ENCODE peak calls at places on chromosome 1, in eight cellular contexts. One of them, this sample, is unnamed.

GRCh38 chr1:36151845-36152203 is 2.5 kb upstream of the TRAPPC3 start:
- DNase-seq in CD8-positive, alpha-beta T cell: peak; percentile 75
- DNase-seq in colonic mucosa: peak; percentile 49
- DNase-seq in mammary epithelial cell: no peak
- DNase-seq in fibroblast of lung: peak; percentile 40
- DNase-seq in endodermal cell: no peak
- DNase-seq in heart left ventricle: peak; percentile 57
- DNase-seq in IMR-90: no peak
- DNase-seq in this sample: no peak

GRCh38 chr1:111736548-111737215 is 2.5 kb downstream of the INKA2 start:
- DNase-seq in endodermal cell: no peak
- DNase-seq in CD8-positive, alpha-beta T cell: peak; percentile 34
- DNase-seq in colonic mucosa: no peak
- DNase-seq in mammary epithelial cell: no peak
- DNase-seq in heart left ventricle: peak; percentile 84
- DNase-seq in IMR-90: peak; percentile 45
- DNase-seq in fibroblast of lung: peak; percentile 16
- DNase-seq in this sample: no peak

GRCh38 chr1:92804721-92805169 is 19.8 kb upstream of the EVI5 start:
- DNase-seq in endodermal cell: peak; percentile 79
- DNase-seq in heart left ventricle: peak; percentile 72
- DNase-seq in IMR-90: peak; percentile 99
- DNase-seq in colonic mucosa: peak; percentile 78
- DNase-seq in mammary epithelial cell: peak; percentile 92
- DNase-seq in fibroblast of lung: peak; percentile 99
- DNase-seq in CD8-positive, alpha-beta T cell: no peak
- DNase-seq in this sample: peak; percentile 66

GRCh38 chr1:203556047-203556851 is 62.3 kb downstream of the OPTC start:
- DNase-seq in heart left ventricle: peak; percentile 81
- DNase-seq in IMR-90: peak; percentile 85
- DNase-seq in fibroblast of lung: peak; percentile 80
- DNase-seq in CD8-positive, alpha-beta T cell: no peak
- DNase-seq in mammary epithelial cell: no peak
- DNase-seq in colonic mucosa: peak; percentile 22
- DNase-seq in endodermal cell: peak; percentile 85
- DNase-seq in this sample: peak; percentile 15

GRCh38 chr1:201357636-201358348 is 19.7 kb downstream of the TNNT2 start:
- DNase-seq in mammary epithelial cell: no peak
- DNase-seq in endodermal cell: peak; percentile 32
- DNase-seq in fibroblast of lung: no peak
- DNase-seq in heart left ventricle: no peak
- DNase-seq in IMR-90: no peak
- DNase-seq in CD8-positive, alpha-beta T cell: no peak
- DNase-seq in colonic mucosa: no peak
- DNase-seq in this sample: no peak

GRCh38 chr1:232878141-232878540 is 72.3 kb upstream of the NTPCR start:
- DNase-seq in endodermal cell: no peak
- DNase-seq in fibroblast of lung: no peak
- DNase-seq in colonic mucosa: no peak
- DNase-seq in IMR-90: no peak
- DNase-seq in heart left ventricle: no peak
- DNase-seq in mammary epithelial cell: no peak
- DNase-seq in CD8-positive, alpha-beta T cell: no peak
- DNase-seq in this sample: no peak

GRCh38 chr1:32953495-32953894 is 11.1 kb downstream of the RNF19B start:
- DNase-seq in fibroblast of lung: peak; percentile 85
- DNase-seq in CD8-positive, alpha-beta T cell: no peak
- DNase-seq in heart left ventricle: no peak
- DNase-seq in mammary epithelial cell: peak; percentile 91
- DNase-seq in endodermal cell: no peak
- DNase-seq in colonic mucosa: no peak
- DNase-seq in IMR-90: peak; percentile 77
- DNase-seq in this sample: no peak

GRCh38 chr1:85611856-85612255 is 31.3 kb downstream of the CCN1 start:
- DNase-seq in fibroblast of lung: peak; percentile 100
- DNase-seq in CD8-positive, alpha-beta T cell: no peak
- DNase-seq in heart left ventricle: peak; percentile 43
- DNase-seq in IMR-90: peak; percentile 100
- DNase-seq in colonic mucosa: no peak
- DNase-seq in endodermal cell: no peak
- DNase-seq in mammary epithelial cell: peak; percentile 96
- DNase-seq in this sample: peak; percentile 62

GRCh38 chr1:219215477-219215876 is 41.8 kb downstream of the LYPLAL1 start:
- DNase-seq in mammary epithelial cell: peak; percentile 16
- DNase-seq in IMR-90: no peak
- DNase-seq in endodermal cell: no peak
- DNase-seq in heart left ventricle: no peak
- DNase-seq in CD8-positive, alpha-beta T cell: no peak
- DNase-seq in fibroblast of lung: no peak
- DNase-seq in colonic mucosa: no peak
- DNase-seq in this sample: no peak

DNA sequence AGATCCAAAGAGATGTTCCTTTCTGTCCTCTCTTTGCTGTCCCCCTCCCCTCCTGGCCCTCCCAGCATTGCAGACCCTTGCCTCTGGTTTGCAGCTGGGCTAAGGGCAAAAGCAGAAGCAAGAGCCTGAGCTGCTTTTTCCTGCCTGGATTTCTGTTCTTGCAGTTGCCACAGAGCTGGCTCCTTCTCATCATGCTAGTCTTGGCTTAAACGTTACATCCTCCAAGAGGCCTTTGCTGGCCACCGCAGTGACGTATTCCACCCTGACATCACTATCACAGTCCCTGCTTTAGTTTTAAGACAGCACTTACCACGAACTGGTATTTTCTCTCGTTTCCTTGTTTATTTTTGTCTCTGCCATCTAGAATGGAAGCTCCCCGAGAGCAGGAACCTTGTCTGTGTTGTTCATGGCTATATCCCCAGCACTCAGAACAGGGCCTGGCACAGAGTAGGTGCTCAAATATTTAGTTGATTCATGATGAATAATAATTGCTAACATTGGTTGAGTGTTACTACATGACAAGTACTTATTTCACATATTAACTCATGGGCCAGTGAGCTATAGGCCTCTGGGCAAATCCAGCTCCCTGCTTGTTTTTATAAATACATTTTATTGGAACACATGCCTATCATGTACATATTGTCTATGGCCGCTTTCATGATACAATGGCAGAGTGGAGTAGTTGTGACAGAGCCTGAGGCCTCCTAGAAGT is 13.2 kb upstream of the CSF1 start:
- DNase-seq in colonic mucosa: no peak
- DNase-seq in heart left ventricle: no peak
- DNase-seq in endodermal cell: no peak
- DNase-seq in IMR-90: no peak
- DNase-seq in CD8-positive, alpha-beta T cell: no peak
- DNase-seq in mammary epithelial cell: no peak
- DNase-seq in fibroblast of lung: no peak
- DNase-seq in this sample: no peak
- H3K4me1 ChIP-seq in colonic mucosa: no peaks in the 10 kb centered on the region
- H3K4me1 ChIP-seq in heart left ventricle: peaks cover 64% of the 10 kb centered on the region
- H3K4me1 ChIP-seq in endodermal cell: no peaks in the 10 kb centered on the region
- H3K4me1 ChIP-seq in IMR-90: peaks cover 14% of the 10 kb centered on the region
- H3K4me1 ChIP-seq in CD8-positive, alpha-beta T cell: no peaks in the 10 kb centered on the region
- H3K4me1 ChIP-seq in mammary epithelial cell: peaks cover 28% of the 10 kb centered on the region
- H3K4me1 ChIP-seq in fibroblast of lung: peaks cover 8% of the 10 kb centered on the region
- H3K4me1 ChIP-seq in this sample: no peaks in the 10 kb centered on the region

GRCh38 chr1:185158806-185159205 is 1.8 kb downstream of the SWT1 start:
- DNase-seq in fibroblast of lung: no peak
- DNase-seq in CD8-positive, alpha-beta T cell: no peak
- DNase-seq in mammary epithelial cell: no peak
- DNase-seq in heart left ventricle: no peak
- DNase-seq in endodermal cell: no peak
- DNase-seq in IMR-90: no peak
- DNase-seq in colonic mucosa: no peak
- DNase-seq in this sample: no peak

GRCh38 chr1:185156321-185156853 is 366 bp downstream of the TRMT1L start:
- DNase-seq in colonic mucosa: no peak
- DNase-seq in endodermal cell: no peak
- DNase-seq in fibroblast of lung: no peak
- DNase-seq in IMR-90: no peak
- DNase-seq in heart left ventricle: no peak
- DNase-seq in CD8-positive, alpha-beta T cell: no peak
- DNase-seq in mammary epithelial cell: no peak
- DNase-seq in this sample: no peak

GRCh38 chr1:185156854-185157598 is at the start of the genes SWT1 and TRMT1L:
- DNase-seq in colonic mucosa: peak; percentile 100
- DNase-seq in fibroblast of lung: peak; percentile 99
- DNase-seq in IMR-90: peak; percentile 99
- DNase-seq in CD8-positive, alpha-beta T cell: peak; percentile 99
- DNase-seq in heart left ventricle: peak; percentile 100
- DNase-seq in mammary epithelial cell: peak; percentile 99
- DNase-seq in endodermal cell: peak; percentile 100
- DNase-seq in this sample: peak; percentile 98

GRCh38 chr1:185155600-185156320 is 993 bp downstream of the TRMT1L start:
- DNase-seq in colonic mucosa: peak; percentile 18
- DNase-seq in endodermal cell: no peak
- DNase-seq in CD8-positive, alpha-beta T cell: no peak
- DNase-seq in mammary epithelial cell: peak; percentile 31
- DNase-seq in heart left ventricle: no peak
- DNase-seq in fibroblast of lung: peak; percentile 70
- DNase-seq in IMR-90: peak; percentile 52
- DNase-seq in this sample: no peak

GRCh38 chr1:185157599-185158469 is 867 bp downstream of the SWT1 start:
- DNase-seq in endodermal cell: peak; percentile 52
- DNase-seq in IMR-90: peak; percentile 4
- DNase-seq in CD8-positive, alpha-beta T cell: peak; percentile 49
- DNase-seq in fibroblast of lung: peak; percentile 8
- DNase-seq in colonic mucosa: peak; percentile 25
- DNase-seq in heart left ventricle: peak; percentile 19
- DNase-seq in mammary epithelial cell: peak; percentile 3
- DNase-seq in this sample: peak; percentile 25
- H3K4me3 ChIP-seq in endodermal cell: peak overlapping the region; percentile 99
- H3K4me3 ChIP-seq in IMR-90: peak overlapping the region; percentile 64
- H3K4me3 ChIP-seq in CD8-positive, alpha-beta T cell: peak overlapping the region; percentile 75
- H3K4me3 ChIP-seq in fibroblast of lung: peak overlapping the region; percentile 92
- H3K4me3 ChIP-seq in colonic mucosa: peak overlapping the region; percentile 77
- H3K4me3 ChIP-seq in heart left ventricle: peak overlapping the region; percentile 92
- H3K4me3 ChIP-seq in mammary epithelial cell: peak overlapping the region; percentile 89
- H3K4me3 ChIP-seq in this sample: peak overlapping the region; percentile 68

GRCh38 chr1:195738971-195739650 is 869.1 kb downstream of the KCNT2 start:
- DNase-seq in fibroblast of lung: peak; percentile 60
- DNase-seq in IMR-90: peak; percentile 43
- DNase-seq in heart left ventricle: no peak
- DNase-seq in colonic mucosa: no peak
- DNase-seq in CD8-positive, alpha-beta T cell: no peak
- DNase-seq in endodermal cell: no peak
- DNase-seq in mammary epithelial cell: no peak
- DNase-seq in this sample: no peak

GRCh38 chr1:195735140-195735539 is 873.1 kb downstream of the KCNT2 start:
- DNase-seq in mammary epithelial cell: no peak
- DNase-seq in endodermal cell: no peak
- DNase-seq in heart left ventricle: no peak
- DNase-seq in fibroblast of lung: no peak
- DNase-seq in IMR-90: no peak
- DNase-seq in colonic mucosa: no peak
- DNase-seq in CD8-positive, alpha-beta T cell: no peak
- DNase-seq in this sample: no peak

GRCh38 chr1:195733408-195733807 is 874.8 kb downstream of the KCNT2 start:
- DNase-seq in colonic mucosa: no peak
- DNase-seq in mammary epithelial cell: no peak
- DNase-seq in CD8-positive, alpha-beta T cell: no peak
- DNase-seq in fibroblast of lung: no peak
- DNase-seq in IMR-90: no peak
- DNase-seq in heart left ventricle: no peak
- DNase-seq in endodermal cell: no peak
- DNase-seq in this sample: no peak

GRCh38 chr1:195731385-195731784 is 876.9 kb downstream of the KCNT2 start:
- DNase-seq in endodermal cell: no peak
- DNase-seq in CD8-positive, alpha-beta T cell: no peak
- DNase-seq in fibroblast of lung: no peak
- DNase-seq in heart left ventricle: no peak
- DNase-seq in mammary epithelial cell: no peak
- DNase-seq in colonic mucosa: no peak
- DNase-seq in IMR-90: no peak
- DNase-seq in this sample: no peak

GRCh38 chr1:195733826-195734225 is 874.4 kb downstream of the KCNT2 start:
- DNase-seq in endodermal cell: peak; percentile 70
- DNase-seq in colonic mucosa: peak; percentile 34
- DNase-seq in mammary epithelial cell: peak; percentile 6
- DNase-seq in IMR-90: no peak
- DNase-seq in heart left ventricle: no peak
- DNase-seq in fibroblast of lung: no peak
- DNase-seq in CD8-positive, alpha-beta T cell: no peak
- DNase-seq in this sample: no peak
- TF ChIP-seq CTCF in endodermal cell: peak; percentile 77
- TF ChIP-seq CTCF in colonic mucosa: no peak
- TF ChIP-seq CTCF in mammary epithelial cell: peak; percentile 51
- TF ChIP-seq CTCF in IMR-90: peak; percentile 21
- TF ChIP-seq CTCF in heart left ventricle: no peak
- TF ChIP-seq CTCF in fibroblast of lung: no peak
- TF ChIP-seq CTCF in CD8-positive, alpha-beta T cell: no peak
- TF ChIP-seq CTCF in this sample: no peak

GRCh38 chr1:98371767-98372166 is 289.8 kb upstream of the SNX7 start:
- DNase-seq in colonic mucosa: no peak
- DNase-seq in fibroblast of lung: no peak
- DNase-seq in heart left ventricle: no peak
- DNase-seq in CD8-positive, alpha-beta T cell: no peak
- DNase-seq in IMR-90: no peak
- DNase-seq in mammary epithelial cell: no peak
- DNase-seq in endodermal cell: no peak
- DNase-seq in this sample: no peak
- H3K4me1 ChIP-seq in colonic mucosa: no peaks in the 10 kb centered on the region
- H3K4me1 ChIP-seq in fibroblast of lung: no peaks in the 10 kb centered on the region
- H3K4me1 ChIP-seq in heart left ventricle: no peaks in the 10 kb centered on the region
- H3K4me1 ChIP-seq in CD8-positive, alpha-beta T cell: no peaks in the 10 kb centered on the region
- H3K4me1 ChIP-seq in IMR-90: no peaks in the 10 kb centered on the region
- H3K4me1 ChIP-seq in mammary epithelial cell: no peaks in the 10 kb centered on the region
- H3K4me1 ChIP-seq in endodermal cell: no peaks in the 10 kb centered on the region
- H3K4me1 ChIP-seq in this sample: no peaks in the 10 kb centered on the region

GRCh38 chr1:34884961-34885360 is 25.4 kb upstream of the SMIM12 start:
- DNase-seq in fibroblast of lung: no peak
- DNase-seq in IMR-90: no peak
- DNase-seq in CD8-positive, alpha-beta T cell: peak; percentile 47
- DNase-seq in endodermal cell: peak; percentile 87
- DNase-seq in mammary epithelial cell: no peak
- DNase-seq in heart left ventricle: no peak
- DNase-seq in colonic mucosa: no peak
- DNase-seq in this sample: no peak
- H3K4me3 ChIP-seq in fibroblast of lung: no peak overlapping the region
- H3K4me3 ChIP-seq in IMR-90: no peak overlapping the region
- H3K4me3 ChIP-seq in CD8-positive, alpha-beta T cell: peak overlapping the region; percentile 52
- H3K4me3 ChIP-seq in endodermal cell: no peak overlapping the region
- H3K4me3 ChIP-seq in mammary epithelial cell: no peak overlapping the region
- H3K4me3 ChIP-seq in heart left ventricle: no peak overlapping the region
- H3K4me3 ChIP-seq in colonic mucosa: no peak overlapping the region
- H3K4me3 ChIP-seq in this sample: no peak overlapping the region

GRCh38 chr1:154749078-154749760 is 120.9 kb downstream of the KCNN3 start:
- DNase-seq in colonic mucosa: no peak
- DNase-seq in endodermal cell: peak; percentile 64
- DNase-seq in heart left ventricle: no peak
- DNase-seq in CD8-positive, alpha-beta T cell: no peak
- DNase-seq in IMR-90: peak; percentile 23
- DNase-seq in fibroblast of lung: peak; percentile 49
- DNase-seq in mammary epithelial cell: peak; percentile 42
- DNase-seq in this sample: no peak
- TF ChIP-seq CTCF in colonic mucosa: no peak
- TF ChIP-seq CTCF in endodermal cell: peak; percentile 56
- TF ChIP-seq CTCF in heart left ventricle: peak; percentile 10
- TF ChIP-seq CTCF in CD8-positive, alpha-beta T cell: no peak
- TF ChIP-seq CTCF in IMR-90: peak; percentile 25
- TF ChIP-seq CTCF in fibroblast of lung: no peak
- TF ChIP-seq CTCF in mammary epithelial cell: peak; percentile 44
- TF ChIP-seq CTCF in this sample: no peak

This sample was measured in pancreas.